ENCODE peak calls at places on chromosome 10, in six cellular contexts. R is MM.1S; P is body of pancreas; U is cardiac muscle cell; G is CD8-positive, alpha-beta memory T cell; F is IMR-90. A is an unnamed sample. For H3K4me1 and H3K36me3, the result is how much of the 10 kb centered on the place peaks cover.

GRCh38 chr10:88986549-88987242 is 3.9 kb upstream of the FAS start:
- DNase-seq in R (peak), P (peak), U (peak), G (no peak), F (peak), A (peak)

GRCh38 chr10:113045155-113046055 is 95.4 kb downstream of the TCF7L2 start:
- DNase-seq in R (no peak), P (no peak), U (no peak), G (no peak), F (peak), A (no peak)

GRCh38 chr10:21368728-21369425 is 156.6 kb downstream of the SKIDA1 start:
- DNase-seq in R (no peak), P (no peak), U (peak), G (no peak), F (peak), A (no peak)

GRCh38 chr10:16957038-16957437 is 139.8 kb upstream of the RSU1 start:
- DNase-seq in R (no peak), P (no peak), U (no peak), G (no peak), F (no peak), A (no peak)

GRCh38 chr10:52636874-52637273 is 135.7 kb downstream of the MBL2 start:
- DNase-seq in R (no peak), P (no peak), U (no peak), G (no peak), F (no peak), A (no peak)

GRCh38 chr10:100340948-100341847 is 5.8 kb upstream of the SCD start:
- DNase-seq in R (no peak), P (peak), U (no peak), G (no peak), F (no peak), A (no peak)

GRCh38 chr10:63631971-63632370 is 110.8 kb downstream of the REEP3 start:
- DNase-seq in R (no peak), P (no peak), U (no peak), G (no peak), F (no peak), A (no peak)

GRCh38 chr10:131972474-131973071 is 9.2 kb downstream of the BNIP3 start:
- DNase-seq in R (no peak), P (peak), U (no peak), G (peak), F (peak), A (peak)

GRCh38 chr10:19815478-19816419 is 483 bp upstream of the PLXDC2 start:
- DNase-seq in R (peak), P (peak), U (peak), G (no peak), F (peak), A (peak)

GRCh38 chr10:88620441-88620840 is 33.9 kb downstream of the LIPJ start:
- DNase-seq in R (no peak), P (no peak), U (no peak), G (no peak), F (no peak), A (no peak)

GRCh38 chr10:30529373-30529998 is 95.5 kb downstream of the MAP3K8 start:
- DNase-seq in R (peak), P (peak), U (no peak), G (peak), F (no peak), A (no peak)

GRCh38 chr10:125130260-125130659 is 30.1 kb downstream of the CTBP2 start:
- DNase-seq in R (no peak), P (no peak), U (no peak), G (no peak), F (no peak), A (no peak)

GRCh38 chr10:74371696-74372095 is 220.7 kb downstream of the ADK start:
- DNase-seq in R (no peak), P (no peak), U (no peak), G (no peak), F (peak), A (no peak)

GRCh38 chr10:72539137-72539536 is 86.7 kb downstream of the MICU1 start:
- DNase-seq in R (no peak), P (no peak), U (no peak), G (no peak), F (no peak), A (no peak)

GRCh38 chr10:128393546-128393945 is 267.3 kb upstream of the MKI67 start:
- DNase-seq in R (no peak), P (no peak), U (no peak), G (no peak), F (no peak), A (no peak)

GRCh38 chr10:127853868-127854768 is 38.6 kb downstream of the CLRN3 start:
- DNase-seq in R (peak), P (peak), U (peak), G (no peak), F (peak), A (peak)

GRCh38 chr10:9274206-9274755 is 1219.8 kb downstream of the GATA3 start:
- DNase-seq in R (no peak), P (no peak), U (no peak), G (no peak), F (no peak), A (no peak)

GRCh38 chr10:71667374-71667750 is 52.2 kb downstream of the C10orf105 start:
- DNase-seq in R (no peak), P (no peak), U (no peak), G (no peak), F (no peak), A (no peak)

GRCh38 chr10:66292922-66293321 is 632.9 kb upstream of the LRRTM3 start:
- DNase-seq in R (no peak), P (no peak), U (no peak), G (no peak), F (no peak), A (no peak)

GRCh38 chr10:20976390-20976789 is 79.3 kb upstream of the NEBL start:
- DNase-seq in R (no peak), P (no peak), U (no peak), G (no peak), F (no peak), A (no peak)

GRCh38 chr10:133391249-133391635 is 2.7 kb upstream of the MTG1 start:
- DNase-seq in R (no peak), P (no peak), U (no peak), G (no peak), F (no peak), A (no peak)
- H3K4me1 ChIP-seq in R (under half), P (under half), U (under half), G (half or more), F (under half), A (under half)

DNA sequence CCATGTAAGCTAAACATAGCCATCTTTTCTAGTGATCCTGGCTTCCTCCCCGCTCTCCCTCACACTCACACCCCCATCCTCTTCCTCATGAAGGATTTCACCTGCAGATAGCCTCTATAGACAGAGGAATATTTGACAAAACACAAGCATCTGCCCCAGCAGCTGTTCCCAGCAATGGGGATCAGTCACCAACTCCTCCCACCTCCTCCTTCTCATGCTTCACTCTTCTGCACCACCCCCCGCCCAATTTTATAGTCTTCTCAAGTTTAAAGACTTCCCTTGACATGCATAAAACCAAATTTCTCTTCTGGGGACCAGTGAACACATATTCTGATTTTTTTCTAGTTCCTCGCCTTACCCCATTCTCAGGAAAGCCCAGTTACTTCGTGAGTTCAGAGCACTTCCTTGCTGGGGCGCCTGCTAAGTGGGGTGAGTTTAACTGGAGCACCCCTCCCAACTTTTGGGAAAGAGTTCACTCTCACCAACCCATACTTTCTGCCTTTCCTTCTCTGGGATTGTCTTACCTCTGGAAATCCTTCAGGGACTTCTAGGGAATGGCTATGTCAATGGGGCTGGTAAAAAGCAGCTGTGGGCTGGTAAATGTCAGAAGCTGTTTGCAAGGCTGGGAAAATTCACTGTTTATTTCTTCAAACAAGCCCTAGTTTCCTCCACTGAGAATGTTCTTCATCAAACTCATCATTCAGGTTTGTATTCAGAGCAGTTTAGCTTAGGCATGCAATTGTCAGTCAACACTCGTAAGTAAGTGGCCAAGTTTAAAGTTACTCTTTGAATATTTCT is 654.5 kb downstream of the LRMDA start:
- DNase-seq in R (no peak), P (no peak), U (no peak), G (no peak), F (no peak), A (no peak)
- H3K4me3 ChIP-seq in R (no peak), P (no peak), U (no peak), G (no peak), F (no peak), A (no peak)

DNA sequence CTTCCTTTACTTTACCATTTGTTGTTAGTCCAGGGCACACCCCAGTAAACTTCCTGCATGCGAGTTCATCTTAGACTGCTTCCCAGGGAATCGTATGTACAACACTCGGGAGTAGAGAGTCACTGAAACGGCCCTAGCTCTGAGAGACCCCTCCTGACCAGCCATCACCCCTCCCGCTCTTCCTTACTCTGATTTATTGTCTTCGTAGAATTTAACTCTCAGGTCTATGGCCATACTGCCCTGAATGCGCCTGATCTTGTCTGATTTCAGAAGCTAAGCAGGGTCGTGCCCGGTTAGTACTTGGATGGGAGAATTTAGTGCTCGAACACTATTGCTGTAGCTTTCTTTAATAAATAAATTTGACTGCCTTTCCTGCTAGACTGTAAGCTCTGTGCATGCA is 140.8 kb downstream of the PRPF18 start:
- DNase-seq in R (no peak), P (no peak), U (no peak), G (no peak), F (no peak), A (no peak)
- H3K36me3 ChIP-seq in R (under half), P (under half), U (under half), G (under half), F (under half), A (under half)

DNA sequence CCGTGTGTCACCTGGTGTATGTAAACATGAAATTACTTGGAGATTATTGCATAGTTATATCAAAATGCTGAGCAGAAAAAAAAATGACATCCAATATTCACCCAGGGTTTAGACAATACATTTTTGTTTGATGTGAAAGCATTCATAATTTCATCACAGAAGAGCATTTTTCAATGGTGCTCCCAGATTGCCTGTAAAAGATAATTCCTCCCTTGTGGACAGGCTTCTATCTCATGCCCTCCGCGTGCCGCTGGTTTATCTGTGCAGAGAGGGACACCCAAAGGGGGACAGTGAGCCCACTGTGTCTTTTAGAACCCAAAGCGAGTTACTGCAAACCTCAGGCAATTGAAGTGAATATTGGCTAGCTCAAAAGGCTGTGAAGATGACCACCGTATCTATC is 126.2 kb upstream of the KLF6 start:
- DNase-seq in R (no peak), P (no peak), U (no peak), G (no peak), F (no peak), A (no peak)
- H3K4me1 ChIP-seq in R (under half), P (under half), U (under half), G (under half), F (under half), A (under half)

A was measured in BE2C.